ENCODE peak calls at places on chromosome 3, in six cellular contexts. U is stimulated activated CD8-positive, alpha-beta memory T cell treated with anti-CD3 and anti-CD28 coated beads, Interleukin-4, amount 100 ng/mL, for 24 hours; T is endodermal cell; P is NCI-H1930; S is stimulated activated CD4-positive, alpha-beta T cell treated with anti-CD3 and anti-CD28 coated beads, Interleukin-4, amount 100 ng/mL, for 48 hours; E is frontal cortex. Y is an unnamed sample.

GRCh38 chr3:152621006-152621868 is 213.7 kb upstream of the P2RY1 start:
- DNase-seq in E (no peak), S (no peak), U (no peak), P (no peak), T (no peak), Y (no peak)

GRCh38 chr3:67489816-67490215 is 164.6 kb downstream of the SUCLG2 start:
- DNase-seq in S (no peak), P (no peak), T (no peak), E (no peak), U (no peak), Y (no peak)

GRCh38 chr3:105611304-105612192 is 244.8 kb downstream of the ALCAM start:
- DNase-seq in E (no peak), S (no peak), P (no peak), U (no peak), T (no peak), Y (peak)

GRCh38 chr3:31813197-31813596 is 167.9 kb downstream of the OSBPL10 start:
- DNase-seq in U (no peak), P (no peak), T (no peak), S (no peak), E (no peak), Y (no peak)

GRCh38 chr3:127097516-127097915 is 95.4 kb upstream of the PRR23E start:
- DNase-seq in P (no peak), U (no peak), E (no peak), T (no peak), S (no peak), Y (no peak)

GRCh38 chr3:101567528-101568317 is 6.1 kb downstream of the TRMT10C start:
- DNase-seq in U (no peak), P (no peak), T (no peak), E (no peak), S (peak), Y (no peak)

GRCh38 chr3:178304758-178305157 is 231.5 kb upstream of the KCNMB2 start:
- DNase-seq in T (no peak), E (no peak), P (no peak), U (no peak), S (no peak), Y (no peak)

GRCh38 chr3:56591256-56591655 is 34.3 kb downstream of the CCDC66 start:
- DNase-seq in P (no peak), S (no peak), T (no peak), E (no peak), U (no peak), Y (no peak)

GRCh38 chr3:194952882-194953281 is 267.2 kb downstream of the FAM43A start:
- DNase-seq in E (no peak), S (no peak), U (no peak), P (no peak), T (no peak), Y (peak)

GRCh38 chr3:147113293-147114045 is 292.9 kb downstream of the ZIC4 start:
- DNase-seq in T (no peak), E (no peak), U (no peak), S (no peak), P (no peak), Y (no peak)

GRCh38 chr3:158748237-158748828 is 16.1 kb upstream of the RARRES1 start:
- DNase-seq in E (no peak), T (no peak), S (no peak), U (no peak), P (no peak), Y (no peak)

GRCh38 chr3:77464106-77464688 is 424.3 kb downstream of the ROBO2 start:
- DNase-seq in E (no peak), S (no peak), P (no peak), U (no peak), T (no peak), Y (no peak)

GRCh38 chr3:134197681-134198261 is 52.9 kb downstream of the RYK start:
- DNase-seq in S (no peak), T (no peak), P (no peak), E (peak), U (no peak), Y (no peak)

GRCh38 chr3:15205934-15206661 is at the start of gene CAPN7:
- DNase-seq in E (peak), T (peak), U (peak), P (no peak), S (peak), Y (peak)

GRCh38 chr3:65861718-65862117 is 177.0 kb downstream of the MAGI1 start:
- DNase-seq in P (no peak), U (no peak), T (no peak), S (no peak), E (no peak), Y (no peak)

GRCh38 chr3:43379343-43379742 is 93.0 kb downstream of the SNRK start:
- DNase-seq in P (no peak), U (no peak), E (no peak), S (no peak), T (no peak), Y (no peak)

Y was measured in ELF-1.